ENCODE peak calls at places on chromosomes 1 and 21, in six cellular contexts. One of them, this sample, is unnamed.

GRCh38 chr1:246001142-246001812 is 505.8 kb downstream of the SMYD3 start:
- DNase-seq in HFF-Myc: peak
- DNase-seq in kidney epithelial cell: no peak
- DNase-seq in breast epithelium: no peak
- DNase-seq in mammary epithelial cell: peak
- DNase-seq in neural progenitor cell: no peak
- DNase-seq in this sample: no peak

GRCh38 chr1:45191418-45191783 is 15.0 kb downstream of the ZSWIM5 start:
- DNase-seq in HFF-Myc: no peak
- DNase-seq in kidney epithelial cell: no peak
- DNase-seq in breast epithelium: no peak
- DNase-seq in mammary epithelial cell: no peak
- DNase-seq in neural progenitor cell: no peak
- DNase-seq in this sample: no peak

GRCh38 chr1:21956720-21957552 is 19.8 kb upstream of the HSPG2 start:
- DNase-seq in HFF-Myc: peak
- DNase-seq in kidney epithelial cell: peak
- DNase-seq in breast epithelium: peak
- DNase-seq in mammary epithelial cell: peak
- DNase-seq in neural progenitor cell: no peak
- DNase-seq in this sample: peak

GRCh38 chr1:100538935-100539835 is 1.2 kb downstream of the GPR88 start:
- DNase-seq in HFF-Myc: no peak
- DNase-seq in kidney epithelial cell: no peak
- DNase-seq in breast epithelium: no peak
- DNase-seq in mammary epithelial cell: peak
- DNase-seq in neural progenitor cell: peak
- DNase-seq in this sample: no peak

GRCh38 chr1:174079796-174080195 is 57.6 kb upstream of the RC3H1 start:
- DNase-seq in HFF-Myc: no peak
- DNase-seq in kidney epithelial cell: no peak
- DNase-seq in breast epithelium: no peak
- DNase-seq in mammary epithelial cell: no peak
- DNase-seq in neural progenitor cell: no peak
- DNase-seq in this sample: no peak

GRCh38 chr21:45299864-45300785 is 12.4 kb upstream of the POFUT2 start:
- DNase-seq in HFF-Myc: no peak
- DNase-seq in kidney epithelial cell: no peak
- DNase-seq in breast epithelium: no peak
- DNase-seq in mammary epithelial cell: no peak
- DNase-seq in neural progenitor cell: no peak
- DNase-seq in this sample: no peak

GRCh38 chr1:158035976-158036583 is 42.6 kb downstream of the KIRREL1 start:
- DNase-seq in HFF-Myc: no peak
- DNase-seq in kidney epithelial cell: no peak
- DNase-seq in breast epithelium: no peak
- DNase-seq in mammary epithelial cell: peak
- DNase-seq in neural progenitor cell: peak
- DNase-seq in this sample: no peak

GRCh38 chr1:64000021-64000420 is 203.4 kb upstream of the UBE2U start:
- DNase-seq in HFF-Myc: peak
- DNase-seq in kidney epithelial cell: peak
- DNase-seq in breast epithelium: no peak
- DNase-seq in mammary epithelial cell: peak
- DNase-seq in neural progenitor cell: no peak
- DNase-seq in this sample: no peak

GRCh38 chr1:215583185-215583692 is 16.1 kb downstream of the KCTD3 start:
- DNase-seq in HFF-Myc: no peak
- DNase-seq in kidney epithelial cell: no peak
- DNase-seq in breast epithelium: peak
- DNase-seq in mammary epithelial cell: peak
- DNase-seq in neural progenitor cell: no peak
- DNase-seq in this sample: no peak

GRCh38 chr1:105137543-105138444 is 1388.1 kb downstream of the AMY1C start:
- DNase-seq in HFF-Myc: no peak
- DNase-seq in kidney epithelial cell: no peak
- DNase-seq in breast epithelium: no peak
- DNase-seq in mammary epithelial cell: no peak
- DNase-seq in neural progenitor cell: peak
- DNase-seq in this sample: no peak

GRCh38 chr21:36854391-36854790 is 112.1 kb downstream of the HLCS start:
- DNase-seq in HFF-Myc: no peak
- DNase-seq in kidney epithelial cell: no peak
- DNase-seq in breast epithelium: no peak
- DNase-seq in mammary epithelial cell: no peak
- DNase-seq in neural progenitor cell: peak
- DNase-seq in this sample: no peak

GRCh38 chr1:48870596-48870995 is 93.9 kb upstream of the BEND5 start:
- DNase-seq in HFF-Myc: no peak
- DNase-seq in kidney epithelial cell: no peak
- DNase-seq in breast epithelium: no peak
- DNase-seq in mammary epithelial cell: no peak
- DNase-seq in neural progenitor cell: peak
- DNase-seq in this sample: no peak

GRCh38 chr1:224632921-224633321 is 16.8 kb downstream of the CNIH3 start:
- DNase-seq in HFF-Myc: no peak
- DNase-seq in kidney epithelial cell: no peak
- DNase-seq in breast epithelium: no peak
- DNase-seq in mammary epithelial cell: no peak
- DNase-seq in neural progenitor cell: peak
- DNase-seq in this sample: no peak

GRCh38 chr21:42753804-42754203 is 100.4 kb downstream of the PDE9A start:
- DNase-seq in HFF-Myc: no peak
- DNase-seq in kidney epithelial cell: no peak
- DNase-seq in breast epithelium: no peak
- DNase-seq in mammary epithelial cell: no peak
- DNase-seq in neural progenitor cell: no peak
- DNase-seq in this sample: no peak

GRCh38 chr1:157135646-157136045 is 2.5 kb downstream of the ETV3 start:
- DNase-seq in HFF-Myc: no peak
- DNase-seq in kidney epithelial cell: no peak
- DNase-seq in breast epithelium: no peak
- DNase-seq in mammary epithelial cell: peak
- DNase-seq in neural progenitor cell: no peak
- DNase-seq in this sample: no peak

GRCh38 chr21:36699026-36699545 is at the start of gene SIM2:
- DNase-seq in HFF-Myc: no peak
- DNase-seq in kidney epithelial cell: no peak
- DNase-seq in breast epithelium: no peak
- DNase-seq in mammary epithelial cell: peak
- DNase-seq in neural progenitor cell: peak
- DNase-seq in this sample: no peak

GRCh38 chr1:51240096-51240495 is 4.0 kb downstream of the RNF11 start:
- DNase-seq in HFF-Myc: no peak
- DNase-seq in kidney epithelial cell: no peak
- DNase-seq in breast epithelium: no peak
- DNase-seq in mammary epithelial cell: no peak
- DNase-seq in neural progenitor cell: peak
- DNase-seq in this sample: no peak

GRCh38 chr1:3639397-3639911 is 10.4 kb downstream of the WRAP73 start:
- DNase-seq in HFF-Myc: no peak
- DNase-seq in kidney epithelial cell: no peak
- DNase-seq in breast epithelium: no peak
- DNase-seq in mammary epithelial cell: no peak
- DNase-seq in neural progenitor cell: no peak
- DNase-seq in this sample: no peak

GRCh38 chr1:176790771-176791170 is 327.8 kb downstream of the PAPPA2 start:
- DNase-seq in HFF-Myc: no peak
- DNase-seq in kidney epithelial cell: no peak
- DNase-seq in breast epithelium: no peak
- DNase-seq in mammary epithelial cell: no peak
- DNase-seq in neural progenitor cell: no peak
- DNase-seq in this sample: no peak

GRCh38 chr1:42439940-42440339 is 15.9 kb downstream of the ZMYND12 start:
- DNase-seq in HFF-Myc: no peak
- DNase-seq in kidney epithelial cell: no peak
- DNase-seq in breast epithelium: no peak
- DNase-seq in mammary epithelial cell: peak
- DNase-seq in neural progenitor cell: no peak
- DNase-seq in this sample: no peak

GRCh38 chr1:29341936-29342335 is 105.6 kb downstream of the PTPRU start:
- DNase-seq in HFF-Myc: no peak
- DNase-seq in kidney epithelial cell: no peak
- DNase-seq in breast epithelium: no peak
- DNase-seq in mammary epithelial cell: no peak
- DNase-seq in neural progenitor cell: no peak
- DNase-seq in this sample: peak

GRCh38 chr1:163668472-163668871 is 346.7 kb downstream of the NUF2 start:
- DNase-seq in HFF-Myc: no peak
- DNase-seq in kidney epithelial cell: no peak
- DNase-seq in breast epithelium: no peak
- DNase-seq in mammary epithelial cell: no peak
- DNase-seq in neural progenitor cell: no peak
- DNase-seq in this sample: no peak

GRCh38 chr1:1361233-1361981 is 3.1 kb upstream of the MXRA8 start:
- DNase-seq in HFF-Myc: no peak
- DNase-seq in kidney epithelial cell: no peak
- DNase-seq in breast epithelium: no peak
- DNase-seq in mammary epithelial cell: no peak
- DNase-seq in neural progenitor cell: no peak
- DNase-seq in this sample: no peak

GRCh38 chr1:29649375-29650040 is 413.2 kb downstream of the PTPRU start:
- DNase-seq in HFF-Myc: peak
- DNase-seq in kidney epithelial cell: no peak
- DNase-seq in breast epithelium: no peak
- DNase-seq in mammary epithelial cell: peak
- DNase-seq in neural progenitor cell: no peak
- DNase-seq in this sample: peak

GRCh38 chr1:25785321-25786067 is 14.5 kb upstream of the SELENON start:
- DNase-seq in HFF-Myc: no peak
- DNase-seq in kidney epithelial cell: no peak
- DNase-seq in breast epithelium: no peak
- DNase-seq in mammary epithelial cell: no peak
- DNase-seq in neural progenitor cell: no peak
- DNase-seq in this sample: no peak

GRCh38 chr1:212607206-212607923 is 1.2 kb upstream of the ATF3 start:
- DNase-seq in HFF-Myc: no peak
- DNase-seq in kidney epithelial cell: no peak
- DNase-seq in breast epithelium: peak
- DNase-seq in mammary epithelial cell: peak
- DNase-seq in neural progenitor cell: peak
- DNase-seq in this sample: peak

DNA sequence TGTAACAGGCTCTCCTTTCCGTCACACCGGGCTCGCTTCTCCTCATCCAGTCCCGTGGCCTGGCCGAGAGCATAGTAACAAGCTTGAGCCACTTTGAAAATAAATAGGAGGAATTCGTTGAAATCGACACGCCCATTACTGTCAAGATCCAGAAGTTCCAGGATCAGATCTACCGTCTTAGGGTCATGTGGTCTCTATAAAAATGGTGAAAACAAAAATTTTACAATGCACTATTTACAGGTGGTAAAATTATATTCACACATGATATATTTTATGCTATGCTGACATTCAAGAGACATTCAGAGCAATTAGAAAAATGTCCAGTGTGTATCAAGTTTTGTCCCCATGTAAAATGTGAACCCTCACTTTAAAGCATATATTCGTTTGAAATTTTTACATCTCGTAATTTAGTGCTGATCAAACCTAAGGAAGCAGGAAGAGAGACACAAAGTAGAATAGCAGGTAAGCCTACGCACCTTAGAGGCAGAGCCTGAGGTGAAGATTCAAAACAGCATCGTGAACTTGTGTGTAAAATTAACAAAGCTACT is 2.3 kb downstream of the TCHH start:
- DNase-seq in HFF-Myc: no peak
- DNase-seq in kidney epithelial cell: no peak
- DNase-seq in breast epithelium: no peak
- DNase-seq in mammary epithelial cell: no peak
- DNase-seq in neural progenitor cell: no peak
- DNase-seq in this sample: no peak
- H3K4me3 ChIP-seq in HFF-Myc: peak
- H3K4me3 ChIP-seq in kidney epithelial cell: no peak
- H3K4me3 ChIP-seq in breast epithelium: no peak
- H3K4me3 ChIP-seq in mammary epithelial cell: no peak
- H3K4me3 ChIP-seq in neural progenitor cell: no peak
- H3K4me3 ChIP-seq in this sample: no peak

GRCh38 chr21:33212159-33212851 is 17.4 kb upstream of the IFNAR2 start:
- DNase-seq in HFF-Myc: no peak
- DNase-seq in kidney epithelial cell: no peak
- DNase-seq in breast epithelium: no peak
- DNase-seq in mammary epithelial cell: peak
- DNase-seq in neural progenitor cell: no peak
- DNase-seq in this sample: no peak
- H3K4me3 ChIP-seq in HFF-Myc: no peak
- H3K4me3 ChIP-seq in kidney epithelial cell: no peak
- H3K4me3 ChIP-seq in breast epithelium: no peak
- H3K4me3 ChIP-seq in mammary epithelial cell: no peak
- H3K4me3 ChIP-seq in neural progenitor cell: no peak
- H3K4me3 ChIP-seq in this sample: no peak

DNA sequence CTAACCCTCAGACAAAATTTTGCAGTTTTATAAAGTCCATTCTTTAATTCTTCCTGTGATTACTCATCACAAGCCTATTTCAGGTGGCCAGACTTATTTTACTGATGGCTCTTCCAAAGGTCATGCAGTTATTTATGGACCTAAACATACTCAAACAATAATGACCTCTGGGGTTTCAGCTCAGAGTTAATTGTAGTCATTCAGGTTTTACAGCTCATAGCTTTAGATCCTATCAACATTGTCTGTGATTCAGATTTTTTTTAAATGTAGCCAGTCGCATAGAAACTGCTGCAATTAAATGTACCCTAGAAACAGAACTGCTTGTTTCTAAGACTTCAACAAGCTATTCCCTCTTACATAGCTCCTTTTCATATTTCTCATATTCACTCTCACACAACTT is 270.8 kb downstream of the COL11A1 start:
- DNase-seq in HFF-Myc: no peak
- DNase-seq in kidney epithelial cell: no peak
- DNase-seq in breast epithelium: no peak
- DNase-seq in mammary epithelial cell: no peak
- DNase-seq in neural progenitor cell: no peak
- DNase-seq in this sample: no peak
- H3K4me3 ChIP-seq in HFF-Myc: no peak
- H3K4me3 ChIP-seq in kidney epithelial cell: no peak
- H3K4me3 ChIP-seq in breast epithelium: no peak
- H3K4me3 ChIP-seq in mammary epithelial cell: no peak
- H3K4me3 ChIP-seq in neural progenitor cell: no peak
- H3K4me3 ChIP-seq in this sample: no peak

GRCh38 chr1:82094136-82094535 is 293.4 kb downstream of the ADGRL2 start:
- DNase-seq in HFF-Myc: no peak
- DNase-seq in kidney epithelial cell: no peak
- DNase-seq in breast epithelium: no peak
- DNase-seq in mammary epithelial cell: no peak
- DNase-seq in neural progenitor cell: no peak
- DNase-seq in this sample: no peak

GRCh38 chr1:82091729-82092128 is 291.0 kb downstream of the ADGRL2 start:
- DNase-seq in HFF-Myc: no peak
- DNase-seq in kidney epithelial cell: no peak
- DNase-seq in breast epithelium: no peak
- DNase-seq in mammary epithelial cell: no peak
- DNase-seq in neural progenitor cell: no peak
- DNase-seq in this sample: no peak

GRCh38 chr1:82091274-82091673 is 290.5 kb downstream of the ADGRL2 start:
- DNase-seq in HFF-Myc: no peak
- DNase-seq in kidney epithelial cell: no peak
- DNase-seq in breast epithelium: no peak
- DNase-seq in mammary epithelial cell: no peak
- DNase-seq in neural progenitor cell: no peak
- DNase-seq in this sample: no peak

GRCh38 chr1:82086739-82087138 is 286.0 kb downstream of the ADGRL2 start:
- DNase-seq in HFF-Myc: no peak
- DNase-seq in kidney epithelial cell: peak
- DNase-seq in breast epithelium: no peak
- DNase-seq in mammary epithelial cell: peak
- DNase-seq in neural progenitor cell: no peak
- DNase-seq in this sample: no peak

GRCh38 chr1:82090104-82090503 is 289.4 kb downstream of the ADGRL2 start:
- DNase-seq in HFF-Myc: no peak
- DNase-seq in kidney epithelial cell: no peak
- DNase-seq in breast epithelium: no peak
- DNase-seq in mammary epithelial cell: no peak
- DNase-seq in neural progenitor cell: no peak
- DNase-seq in this sample: no peak
- H3K4me3 ChIP-seq in HFF-Myc: no peak
- H3K4me3 ChIP-seq in kidney epithelial cell: no peak
- H3K4me3 ChIP-seq in breast epithelium: no peak
- H3K4me3 ChIP-seq in mammary epithelial cell: no peak
- H3K4me3 ChIP-seq in neural progenitor cell: no peak
- H3K4me3 ChIP-seq in this sample: no peak